ENCODE peak calls at places on chromosomes 2 and 18, in nine cellular contexts. One of them, this sample, is unnamed.

GRCh38 chr2:29627366-29627765 is 294.0 kb downstream of the ALK start:
- DNase-seq in A549: peak; percentile 6
- DNase-seq in H7: no peak
- DNase-seq in activated CD4-positive, alpha-beta T cell treated with anti-CD3 and anti-CD28 coated beads, Interleukin-2, amount 50 U/mL, for 1 hour: no peak
- DNase-seq in pulmonary artery endothelial cell: peak; percentile 5
- DNase-seq in MV-4-11: no peak
- DNase-seq in cerebellar nuclear complex: no peak
- DNase-seq in retina: no peak
- DNase-seq in IMR-90: peak; percentile 91
- DNase-seq in this sample: no peak

GRCh38 chr2:150612957-150613710 is 125.7 kb upstream of the RND3 start:
- DNase-seq in A549: no peak
- DNase-seq in H7: no peak
- DNase-seq in activated CD4-positive, alpha-beta T cell treated with anti-CD3 and anti-CD28 coated beads, Interleukin-2, amount 50 U/mL, for 1 hour: no peak
- DNase-seq in pulmonary artery endothelial cell: no peak
- DNase-seq in MV-4-11: no peak
- DNase-seq in cerebellar nuclear complex: no peak
- DNase-seq in retina: no peak
- DNase-seq in IMR-90: no peak
- DNase-seq in this sample: no peak

GRCh38 chr18:48819276-48819675 is 131.5 kb downstream of the SMAD7 start:
- DNase-seq in A549: no peak
- DNase-seq in H7: no peak
- DNase-seq in activated CD4-positive, alpha-beta T cell treated with anti-CD3 and anti-CD28 coated beads, Interleukin-2, amount 50 U/mL, for 1 hour: no peak
- DNase-seq in pulmonary artery endothelial cell: no peak
- DNase-seq in MV-4-11: no peak
- DNase-seq in cerebellar nuclear complex: no peak
- DNase-seq in retina: no peak
- DNase-seq in IMR-90: no peak
- DNase-seq in this sample: no peak

GRCh38 chr18:22559414-22560282 is 141.9 kb upstream of the CTAGE1 start:
- DNase-seq in A549: peak; percentile 59
- DNase-seq in H7: peak; percentile 78
- DNase-seq in activated CD4-positive, alpha-beta T cell treated with anti-CD3 and anti-CD28 coated beads, Interleukin-2, amount 50 U/mL, for 1 hour: no peak
- DNase-seq in pulmonary artery endothelial cell: no peak
- DNase-seq in MV-4-11: no peak
- DNase-seq in cerebellar nuclear complex: no peak
- DNase-seq in retina: peak; percentile 82
- DNase-seq in IMR-90: peak; percentile 59
- DNase-seq in this sample: no peak

GRCh38 chr2:70300771-70301343 is 1.0 kb downstream of the FAM136A start:
- DNase-seq in A549: no peak
- DNase-seq in H7: no peak
- DNase-seq in activated CD4-positive, alpha-beta T cell treated with anti-CD3 and anti-CD28 coated beads, Interleukin-2, amount 50 U/mL, for 1 hour: no peak
- DNase-seq in pulmonary artery endothelial cell: no peak
- DNase-seq in MV-4-11: no peak
- DNase-seq in cerebellar nuclear complex: no peak
- DNase-seq in retina: no peak
- DNase-seq in IMR-90: no peak
- DNase-seq in this sample: no peak

GRCh38 chr2:26011609-26011989 is 22.3 kb upstream of the RAB10 start:
- DNase-seq in A549: no peak
- DNase-seq in H7: no peak
- DNase-seq in activated CD4-positive, alpha-beta T cell treated with anti-CD3 and anti-CD28 coated beads, Interleukin-2, amount 50 U/mL, for 1 hour: no peak
- DNase-seq in pulmonary artery endothelial cell: no peak
- DNase-seq in MV-4-11: no peak
- DNase-seq in cerebellar nuclear complex: no peak
- DNase-seq in retina: no peak
- DNase-seq in IMR-90: no peak
- DNase-seq in this sample: no peak

GRCh38 chr2:168097431-168097830 is 150.0 kb downstream of the STK39 start:
- DNase-seq in A549: no peak
- DNase-seq in H7: no peak
- DNase-seq in activated CD4-positive, alpha-beta T cell treated with anti-CD3 and anti-CD28 coated beads, Interleukin-2, amount 50 U/mL, for 1 hour: no peak
- DNase-seq in pulmonary artery endothelial cell: no peak
- DNase-seq in MV-4-11: no peak
- DNase-seq in cerebellar nuclear complex: no peak
- DNase-seq in retina: no peak
- DNase-seq in IMR-90: no peak
- DNase-seq in this sample: no peak

GRCh38 chr2:200177971-200178911 is 128.3 kb upstream of the SPATS2L start:
- DNase-seq in A549: peak; percentile 7
- DNase-seq in H7: no peak
- DNase-seq in activated CD4-positive, alpha-beta T cell treated with anti-CD3 and anti-CD28 coated beads, Interleukin-2, amount 50 U/mL, for 1 hour: no peak
- DNase-seq in pulmonary artery endothelial cell: no peak
- DNase-seq in MV-4-11: no peak
- DNase-seq in cerebellar nuclear complex: no peak
- DNase-seq in retina: no peak
- DNase-seq in IMR-90: peak; percentile 71
- DNase-seq in this sample: peak; percentile 21

GRCh38 chr2:127647242-127648190 is 1.6 kb downstream of the GPR17 start:
- DNase-seq in A549: no peak
- DNase-seq in H7: no peak
- DNase-seq in activated CD4-positive, alpha-beta T cell treated with anti-CD3 and anti-CD28 coated beads, Interleukin-2, amount 50 U/mL, for 1 hour: no peak
- DNase-seq in pulmonary artery endothelial cell: no peak
- DNase-seq in MV-4-11: no peak
- DNase-seq in cerebellar nuclear complex: no peak
- DNase-seq in retina: no peak
- DNase-seq in IMR-90: peak; percentile 25
- DNase-seq in this sample: no peak

GRCh38 chr2:7190587-7191320 is 273.5 kb downstream of the RNF144A start:
- DNase-seq in A549: no peak
- DNase-seq in H7: peak; percentile 22
- DNase-seq in activated CD4-positive, alpha-beta T cell treated with anti-CD3 and anti-CD28 coated beads, Interleukin-2, amount 50 U/mL, for 1 hour: no peak
- DNase-seq in pulmonary artery endothelial cell: no peak
- DNase-seq in MV-4-11: no peak
- DNase-seq in cerebellar nuclear complex: no peak
- DNase-seq in retina: peak; percentile 40
- DNase-seq in IMR-90: no peak
- DNase-seq in this sample: no peak

GRCh38 chr2:30216157-30216556 is 15.2 kb upstream of the LBH start:
- DNase-seq in A549: no peak
- DNase-seq in H7: no peak
- DNase-seq in activated CD4-positive, alpha-beta T cell treated with anti-CD3 and anti-CD28 coated beads, Interleukin-2, amount 50 U/mL, for 1 hour: no peak
- DNase-seq in pulmonary artery endothelial cell: no peak
- DNase-seq in MV-4-11: no peak
- DNase-seq in cerebellar nuclear complex: no peak
- DNase-seq in retina: no peak
- DNase-seq in IMR-90: peak; percentile 58
- DNase-seq in this sample: peak; percentile 62

GRCh38 chr2:158463496-158464095 is 6.8 kb downstream of the PKP4 start:
- DNase-seq in A549: no peak
- DNase-seq in H7: no peak
- DNase-seq in activated CD4-positive, alpha-beta T cell treated with anti-CD3 and anti-CD28 coated beads, Interleukin-2, amount 50 U/mL, for 1 hour: no peak
- DNase-seq in pulmonary artery endothelial cell: no peak
- DNase-seq in MV-4-11: no peak
- DNase-seq in cerebellar nuclear complex: no peak
- DNase-seq in retina: no peak
- DNase-seq in IMR-90: no peak
- DNase-seq in this sample: no peak

GRCh38 chr18:48073231-48073930 is 142.9 kb upstream of the SMAD2 start:
- DNase-seq in A549: no peak
- DNase-seq in H7: peak; percentile 59
- DNase-seq in activated CD4-positive, alpha-beta T cell treated with anti-CD3 and anti-CD28 coated beads, Interleukin-2, amount 50 U/mL, for 1 hour: no peak
- DNase-seq in pulmonary artery endothelial cell: no peak
- DNase-seq in MV-4-11: no peak
- DNase-seq in cerebellar nuclear complex: no peak
- DNase-seq in retina: no peak
- DNase-seq in IMR-90: no peak
- DNase-seq in this sample: peak; percentile 2

GRCh38 chr2:143942486-143942885 is 577.4 kb downstream of the ZEB2 start:
- DNase-seq in A549: no peak
- DNase-seq in H7: no peak
- DNase-seq in activated CD4-positive, alpha-beta T cell treated with anti-CD3 and anti-CD28 coated beads, Interleukin-2, amount 50 U/mL, for 1 hour: no peak
- DNase-seq in pulmonary artery endothelial cell: no peak
- DNase-seq in MV-4-11: peak; percentile 64
- DNase-seq in cerebellar nuclear complex: no peak
- DNase-seq in retina: no peak
- DNase-seq in IMR-90: no peak
- DNase-seq in this sample: no peak

GRCh38 chr2:200770847-200771246 is 40.9 kb upstream of the BZW1 start:
- DNase-seq in A549: no peak
- DNase-seq in H7: no peak
- DNase-seq in activated CD4-positive, alpha-beta T cell treated with anti-CD3 and anti-CD28 coated beads, Interleukin-2, amount 50 U/mL, for 1 hour: no peak
- DNase-seq in pulmonary artery endothelial cell: no peak
- DNase-seq in MV-4-11: no peak
- DNase-seq in cerebellar nuclear complex: no peak
- DNase-seq in retina: no peak
- DNase-seq in IMR-90: no peak
- DNase-seq in this sample: no peak

GRCh38 chr2:97267411-97268074 is 154.6 kb downstream of the ANKRD36 start:
- DNase-seq in A549: no peak
- DNase-seq in H7: no peak
- DNase-seq in activated CD4-positive, alpha-beta T cell treated with anti-CD3 and anti-CD28 coated beads, Interleukin-2, amount 50 U/mL, for 1 hour: no peak
- DNase-seq in pulmonary artery endothelial cell: no peak
- DNase-seq in MV-4-11: no peak
- DNase-seq in cerebellar nuclear complex: no peak
- DNase-seq in retina: peak; percentile 2
- DNase-seq in IMR-90: peak; percentile 0
- DNase-seq in this sample: no peak

GRCh38 chr18:57052173-57052572 is 94.7 kb upstream of the BOD1L2 start:
- DNase-seq in A549: no peak
- DNase-seq in H7: no peak
- DNase-seq in activated CD4-positive, alpha-beta T cell treated with anti-CD3 and anti-CD28 coated beads, Interleukin-2, amount 50 U/mL, for 1 hour: no peak
- DNase-seq in pulmonary artery endothelial cell: no peak
- DNase-seq in MV-4-11: peak; percentile 29
- DNase-seq in cerebellar nuclear complex: no peak
- DNase-seq in retina: no peak
- DNase-seq in IMR-90: no peak
- DNase-seq in this sample: no peak

GRCh38 chr2:190766581-190766980 is 114.0 kb upstream of the GLS start:
- DNase-seq in A549: no peak
- DNase-seq in H7: no peak
- DNase-seq in activated CD4-positive, alpha-beta T cell treated with anti-CD3 and anti-CD28 coated beads, Interleukin-2, amount 50 U/mL, for 1 hour: no peak
- DNase-seq in pulmonary artery endothelial cell: no peak
- DNase-seq in MV-4-11: peak; percentile 62
- DNase-seq in cerebellar nuclear complex: no peak
- DNase-seq in retina: no peak
- DNase-seq in IMR-90: no peak
- DNase-seq in this sample: no peak

GRCh38 chr2:72090271-72090720 is 57.4 kb downstream of the CYP26B1 start:
- DNase-seq in A549: no peak
- DNase-seq in H7: no peak
- DNase-seq in activated CD4-positive, alpha-beta T cell treated with anti-CD3 and anti-CD28 coated beads, Interleukin-2, amount 50 U/mL, for 1 hour: no peak
- DNase-seq in pulmonary artery endothelial cell: no peak
- DNase-seq in MV-4-11: no peak
- DNase-seq in cerebellar nuclear complex: no peak
- DNase-seq in retina: no peak
- DNase-seq in IMR-90: no peak
- DNase-seq in this sample: no peak

GRCh38 chr18:79943608-79944125 is 7.8 kb downstream of the SLC66A2 start:
- DNase-seq in A549: no peak
- DNase-seq in H7: no peak
- DNase-seq in activated CD4-positive, alpha-beta T cell treated with anti-CD3 and anti-CD28 coated beads, Interleukin-2, amount 50 U/mL, for 1 hour: no peak
- DNase-seq in pulmonary artery endothelial cell: no peak
- DNase-seq in MV-4-11: no peak
- DNase-seq in cerebellar nuclear complex: no peak
- DNase-seq in retina: no peak
- DNase-seq in IMR-90: no peak
- DNase-seq in this sample: no peak

GRCh38 chr18:79915161-79916127 is 36.0 kb downstream of the SLC66A2 start:
- DNase-seq in A549: no peak
- DNase-seq in H7: peak; percentile 85
- DNase-seq in activated CD4-positive, alpha-beta T cell treated with anti-CD3 and anti-CD28 coated beads, Interleukin-2, amount 50 U/mL, for 1 hour: no peak
- DNase-seq in pulmonary artery endothelial cell: no peak
- DNase-seq in MV-4-11: no peak
- DNase-seq in cerebellar nuclear complex: no peak
- DNase-seq in retina: no peak
- DNase-seq in IMR-90: no peak
- DNase-seq in this sample: no peak

GRCh38 chr2:200308001-200308400 is 1.5 kb downstream of the SPATS2L start:
- DNase-seq in A549: no peak
- DNase-seq in H7: no peak
- DNase-seq in activated CD4-positive, alpha-beta T cell treated with anti-CD3 and anti-CD28 coated beads, Interleukin-2, amount 50 U/mL, for 1 hour: no peak
- DNase-seq in pulmonary artery endothelial cell: no peak
- DNase-seq in MV-4-11: no peak
- DNase-seq in cerebellar nuclear complex: no peak
- DNase-seq in retina: no peak
- DNase-seq in IMR-90: peak; percentile 61
- DNase-seq in this sample: no peak

GRCh38 chr2:26292646-26293045 is 47.9 kb downstream of the HADHB start:
- DNase-seq in A549: no peak
- DNase-seq in H7: peak; percentile 55
- DNase-seq in activated CD4-positive, alpha-beta T cell treated with anti-CD3 and anti-CD28 coated beads, Interleukin-2, amount 50 U/mL, for 1 hour: no peak
- DNase-seq in pulmonary artery endothelial cell: no peak
- DNase-seq in MV-4-11: no peak
- DNase-seq in cerebellar nuclear complex: no peak
- DNase-seq in retina: no peak
- DNase-seq in IMR-90: peak; percentile 62
- DNase-seq in this sample: no peak

GRCh38 chr2:219308142-219309093 is 783 bp downstream of the PTPRN start:
- DNase-seq in A549: peak; percentile 68
- DNase-seq in H7: peak; percentile 94
- DNase-seq in activated CD4-positive, alpha-beta T cell treated with anti-CD3 and anti-CD28 coated beads, Interleukin-2, amount 50 U/mL, for 1 hour: peak; percentile 71
- DNase-seq in pulmonary artery endothelial cell: no peak
- DNase-seq in MV-4-11: peak; percentile 50
- DNase-seq in cerebellar nuclear complex: peak; percentile 24
- DNase-seq in retina: peak; percentile 74
- DNase-seq in IMR-90: peak; percentile 65
- DNase-seq in this sample: peak; percentile 30

GRCh38 chr18:52903858-52904257 is 563.9 kb downstream of the DCC start:
- DNase-seq in A549: peak; percentile 26
- DNase-seq in H7: peak; percentile 9
- DNase-seq in activated CD4-positive, alpha-beta T cell treated with anti-CD3 and anti-CD28 coated beads, Interleukin-2, amount 50 U/mL, for 1 hour: no peak
- DNase-seq in pulmonary artery endothelial cell: no peak
- DNase-seq in MV-4-11: no peak
- DNase-seq in cerebellar nuclear complex: no peak
- DNase-seq in retina: peak; percentile 45
- DNase-seq in IMR-90: no peak
- DNase-seq in this sample: no peak

GRCh38 chr2:159939946-159940345 is 122.5 kb downstream of the PLA2R1 start:
- DNase-seq in A549: peak; percentile 19
- DNase-seq in H7: no peak
- DNase-seq in activated CD4-positive, alpha-beta T cell treated with anti-CD3 and anti-CD28 coated beads, Interleukin-2, amount 50 U/mL, for 1 hour: no peak
- DNase-seq in pulmonary artery endothelial cell: no peak
- DNase-seq in MV-4-11: peak; percentile 62
- DNase-seq in cerebellar nuclear complex: no peak
- DNase-seq in retina: no peak
- DNase-seq in IMR-90: peak; percentile 18
- DNase-seq in this sample: no peak

GRCh38 chr18:1292167-1292566 is 387.5 kb downstream of the ADCYAP1 start:
- DNase-seq in A549: peak; percentile 2
- DNase-seq in H7: no peak
- DNase-seq in activated CD4-positive, alpha-beta T cell treated with anti-CD3 and anti-CD28 coated beads, Interleukin-2, amount 50 U/mL, for 1 hour: no peak
- DNase-seq in pulmonary artery endothelial cell: no peak
- DNase-seq in MV-4-11: no peak
- DNase-seq in cerebellar nuclear complex: no peak
- DNase-seq in retina: no peak
- DNase-seq in IMR-90: no peak
- DNase-seq in this sample: no peak

GRCh38 chr2:19786408-19787058 is 115.2 kb downstream of the TTC32 start:
- DNase-seq in A549: peak; percentile 83
- DNase-seq in H7: no peak
- DNase-seq in activated CD4-positive, alpha-beta T cell treated with anti-CD3 and anti-CD28 coated beads, Interleukin-2, amount 50 U/mL, for 1 hour: no peak
- DNase-seq in pulmonary artery endothelial cell: no peak
- DNase-seq in MV-4-11: peak; percentile 63
- DNase-seq in cerebellar nuclear complex: no peak
- DNase-seq in retina: no peak
- DNase-seq in IMR-90: peak; percentile 86
- DNase-seq in this sample: peak; percentile 57

GRCh38 chr2:157488877-157489276 is 45.0 kb upstream of the CYTIP start:
- DNase-seq in A549: peak; percentile 13
- DNase-seq in H7: no peak
- DNase-seq in activated CD4-positive, alpha-beta T cell treated with anti-CD3 and anti-CD28 coated beads, Interleukin-2, amount 50 U/mL, for 1 hour: no peak
- DNase-seq in pulmonary artery endothelial cell: no peak
- DNase-seq in MV-4-11: no peak
- DNase-seq in cerebellar nuclear complex: no peak
- DNase-seq in retina: peak; percentile 42
- DNase-seq in IMR-90: no peak
- DNase-seq in this sample: no peak

GRCh38 chr2:191359186-191359585 is 114.0 kb downstream of the MYO1B start:
- DNase-seq in A549: no peak
- DNase-seq in H7: no peak
- DNase-seq in activated CD4-positive, alpha-beta T cell treated with anti-CD3 and anti-CD28 coated beads, Interleukin-2, amount 50 U/mL, for 1 hour: no peak
- DNase-seq in pulmonary artery endothelial cell: no peak
- DNase-seq in MV-4-11: no peak
- DNase-seq in cerebellar nuclear complex: no peak
- DNase-seq in retina: no peak
- DNase-seq in IMR-90: no peak
- DNase-seq in this sample: no peak

GRCh38 chr2:199524689-199525574 is 67.2 kb upstream of the SATB2 start:
- DNase-seq in A549: no peak
- DNase-seq in H7: no peak
- DNase-seq in activated CD4-positive, alpha-beta T cell treated with anti-CD3 and anti-CD28 coated beads, Interleukin-2, amount 50 U/mL, for 1 hour: no peak
- DNase-seq in pulmonary artery endothelial cell: no peak
- DNase-seq in MV-4-11: no peak
- DNase-seq in cerebellar nuclear complex: no peak
- DNase-seq in retina: no peak
- DNase-seq in IMR-90: no peak
- DNase-seq in this sample: no peak